ENCODE peak calls at places on chromosome 9, in five cellular contexts. U is head of caudate nucleus; Q is stimulated activated CD8-positive, alpha-beta memory T cell treated with anti-CD3 and anti-CD28 coated beads, Interleukin-15, amount 100 ng/mL, for 1 hour; I is T1000; X is progenitor cell of endocrine pancreas. T is an unnamed sample.

GRCh38 chr9:126158591-126159519 is 167.8 kb upstream of the MVB12B start:
- DNase-seq in Q (no peak), I (no peak), X (no peak), U (no peak), T (no peak)

GRCh38 chr9:107694390-107694789 is 204.8 kb upstream of the KLF4 start:
- DNase-seq in U (no peak), X (no peak), Q (no peak), I (no peak), T (no peak)

GRCh38 chr9:14306188-14306587 is 7.8 kb downstream of the NFIB start:
- DNase-seq in Q (no peak), X (no peak), I (no peak), U (no peak), T (no peak)

GRCh38 chr9:19876569-19877316 is 87.9 kb upstream of the SLC24A2 start:
- DNase-seq in X (no peak), U (no peak), Q (no peak), I (no peak), T (no peak)

GRCh38 chr9:133384736-133385321 is 8.7 kb downstream of the STKLD1 start:
- DNase-seq in U (no peak), Q (no peak), I (no peak), X (no peak), T (no peak)

GRCh38 chr9:92342825-92343488 is 17.2 kb downstream of the CENPP start:
- DNase-seq in Q (no peak), U (no peak), X (no peak), I (no peak), T (no peak)

GRCh38 chr9:93709600-93710369 is 133.4 kb downstream of the PHF2 start:
- DNase-seq in U (no peak), Q (no peak), I (no peak), X (no peak), T (no peak)

GRCh38 chr9:91914404-91914803 is 35.6 kb downstream of the ROR2 start:
- DNase-seq in U (no peak), Q (no peak), I (no peak), X (no peak), T (no peak)

GRCh38 chr9:82996931-82997330 is 66.0 kb downstream of the RASEF start:
- DNase-seq in X (no peak), Q (no peak), U (no peak), I (no peak), T (no peak)

GRCh38 chr9:71073494-71073893 is 47.9 kb downstream of the TRPM3 start:
- DNase-seq in U (no peak), X (no peak), I (no peak), Q (no peak), T (no peak)

GRCh38 chr9:93397664-93398381 is 53.7 kb upstream of the FAM120A start:
- DNase-seq in I (no peak), Q (no peak), X (no peak), U (no peak), T (no peak)

GRCh38 chr9:6239048-6239461 is 23.4 kb downstream of the IL33 start:
- DNase-seq in X (no peak), I (no peak), U (no peak), Q (no peak), T (no peak)

GRCh38 chr9:113160571-113160970 is 9.8 kb downstream of the SLC31A2 start:
- DNase-seq in X (no peak), Q (no peak), I (no peak), U (no peak), T (no peak)

GRCh38 chr9:131500939-131501541 is 1.7 kb upstream of the POMT1 start:
- DNase-seq in I (peak; percentile 57), Q (peak; percentile 25), X (no peak), U (no peak), T (no peak)

GRCh38 chr9:134693011-134693410 is 51.4 kb downstream of the COL5A1 start:
- DNase-seq in Q (no peak), X (no peak), I (no peak), U (no peak), T (no peak)

GRCh38 chr9:124766815-124767554 is 4.1 kb downstream of the NR6A1 start:
- DNase-seq in U (no peak), I (no peak), X (no peak), Q (no peak), T (no peak)

GRCh38 chr9:91659529-91660294 is 236.1 kb upstream of the NFIL3 start:
- DNase-seq in Q (no peak), U (no peak), X (no peak), I (no peak), T (no peak)